ENCODE peak calls at places on chromosomes 4 and X, in seven cellular contexts. One of them, this sample, is unnamed.

GRCh38 chr4:174154455-174154854 is 129.0 kb downstream of the FBXO8 start:
- DNase-seq in foreskin melanocyte: no peak
- DNase-seq in NAMALWA: no peak
- DNase-seq in fibroblast of lung: peak
- DNase-seq in astrocyte of the hippocampus: peak
- DNase-seq in HFFc6: peak
- DNase-seq in stimulated activated CD4-positive, alpha-beta T cell treated with anti-CD3 and anti-CD28 coated beads, Interleukin-4, amount 100 ng/mL, for 48 hours: no peak
- DNase-seq in this sample: no peak

GRCh38 chrX:22662776-22663175 is 337.0 kb upstream of the DDX53 start:
- DNase-seq in foreskin melanocyte: no peak
- DNase-seq in NAMALWA: no peak
- DNase-seq in fibroblast of lung: no peak
- DNase-seq in astrocyte of the hippocampus: no peak
- DNase-seq in HFFc6: no peak
- DNase-seq in stimulated activated CD4-positive, alpha-beta T cell treated with anti-CD3 and anti-CD28 coated beads, Interleukin-4, amount 100 ng/mL, for 48 hours: no peak
- DNase-seq in this sample: no peak

GRCh38 chr4:40316782-40317635 is 18.1 kb upstream of the CHRNA9 start:
- DNase-seq in foreskin melanocyte: peak
- DNase-seq in NAMALWA: peak
- DNase-seq in fibroblast of lung: peak
- DNase-seq in astrocyte of the hippocampus: peak
- DNase-seq in HFFc6: peak
- DNase-seq in stimulated activated CD4-positive, alpha-beta T cell treated with anti-CD3 and anti-CD28 coated beads, Interleukin-4, amount 100 ng/mL, for 48 hours: peak
- DNase-seq in this sample: peak

GRCh38 chr4:76420311-76420710 is 630 bp downstream of the CCDC158 start:
- DNase-seq in foreskin melanocyte: no peak
- DNase-seq in NAMALWA: no peak
- DNase-seq in fibroblast of lung: peak
- DNase-seq in astrocyte of the hippocampus: no peak
- DNase-seq in HFFc6: no peak
- DNase-seq in stimulated activated CD4-positive, alpha-beta T cell treated with anti-CD3 and anti-CD28 coated beads, Interleukin-4, amount 100 ng/mL, for 48 hours: no peak
- DNase-seq in this sample: no peak

GRCh38 chr4:183349673-183350072 is 27.4 kb upstream of the CLDN24 start:
- DNase-seq in foreskin melanocyte: no peak
- DNase-seq in NAMALWA: no peak
- DNase-seq in fibroblast of lung: peak
- DNase-seq in astrocyte of the hippocampus: peak
- DNase-seq in HFFc6: peak
- DNase-seq in stimulated activated CD4-positive, alpha-beta T cell treated with anti-CD3 and anti-CD28 coated beads, Interleukin-4, amount 100 ng/mL, for 48 hours: no peak
- DNase-seq in this sample: no peak

GRCh38 chr4:158644755-158645154 is 26.9 kb downstream of the C4orf46 start:
- DNase-seq in foreskin melanocyte: no peak
- DNase-seq in NAMALWA: no peak
- DNase-seq in fibroblast of lung: no peak
- DNase-seq in astrocyte of the hippocampus: no peak
- DNase-seq in HFFc6: no peak
- DNase-seq in stimulated activated CD4-positive, alpha-beta T cell treated with anti-CD3 and anti-CD28 coated beads, Interleukin-4, amount 100 ng/mL, for 48 hours: no peak
- DNase-seq in this sample: no peak

GRCh38 chr4:78764498-78764961 is 11.6 kb upstream of the BMP2K start:
- DNase-seq in foreskin melanocyte: peak
- DNase-seq in NAMALWA: no peak
- DNase-seq in fibroblast of lung: peak
- DNase-seq in astrocyte of the hippocampus: no peak
- DNase-seq in HFFc6: no peak
- DNase-seq in stimulated activated CD4-positive, alpha-beta T cell treated with anti-CD3 and anti-CD28 coated beads, Interleukin-4, amount 100 ng/mL, for 48 hours: no peak
- DNase-seq in this sample: no peak

GRCh38 chr4:64682481-64682880 is 273.2 kb upstream of the TECRL start:
- DNase-seq in foreskin melanocyte: no peak
- DNase-seq in NAMALWA: no peak
- DNase-seq in fibroblast of lung: no peak
- DNase-seq in astrocyte of the hippocampus: no peak
- DNase-seq in HFFc6: no peak
- DNase-seq in stimulated activated CD4-positive, alpha-beta T cell treated with anti-CD3 and anti-CD28 coated beads, Interleukin-4, amount 100 ng/mL, for 48 hours: no peak
- DNase-seq in this sample: no peak

GRCh38 chrX:154373340-154374306 is 811 bp downstream of the FLNA start:
- DNase-seq in foreskin melanocyte: peak
- DNase-seq in NAMALWA: no peak
- DNase-seq in fibroblast of lung: peak
- DNase-seq in astrocyte of the hippocampus: peak
- DNase-seq in HFFc6: peak
- DNase-seq in stimulated activated CD4-positive, alpha-beta T cell treated with anti-CD3 and anti-CD28 coated beads, Interleukin-4, amount 100 ng/mL, for 48 hours: no peak
- DNase-seq in this sample: peak